ENCODE peak calls at places on chromosome 11, in nine cellular contexts. One of them, this sample, is unnamed.

GRCh38 chr11:116853461-116854073 is 16.1 kb upstream of the APOA1 start:
- DNase-seq in A549: no peak
- DNase-seq in effector memory CD4-positive, alpha-beta T cell: peak; percentile 31
- DNase-seq in aorta: no peak
- DNase-seq in iPS DF 6.9: no peak
- DNase-seq in GM23248: peak; percentile 96
- DNase-seq in prostate gland: no peak
- DNase-seq in right cardiac atrium: no peak
- DNase-seq in hepatocyte: peak; percentile 45
- DNase-seq in this sample: peak; percentile 73

GRCh38 chr11:60717956-60718355 is 6.6 kb upstream of the MS4A18 start:
- DNase-seq in A549: no peak
- DNase-seq in effector memory CD4-positive, alpha-beta T cell: no peak
- DNase-seq in aorta: no peak
- DNase-seq in iPS DF 6.9: no peak
- DNase-seq in GM23248: no peak
- DNase-seq in prostate gland: no peak
- DNase-seq in right cardiac atrium: no peak
- DNase-seq in hepatocyte: no peak
- DNase-seq in this sample: no peak

GRCh38 chr11:125201525-125202121 is 37.1 kb downstream of the PKNOX2 start:
- DNase-seq in A549: no peak
- DNase-seq in effector memory CD4-positive, alpha-beta T cell: no peak
- DNase-seq in aorta: no peak
- DNase-seq in iPS DF 6.9: no peak
- DNase-seq in GM23248: no peak
- DNase-seq in prostate gland: peak; percentile 64
- DNase-seq in right cardiac atrium: no peak
- DNase-seq in hepatocyte: peak; percentile 40
- DNase-seq in this sample: peak; percentile 37

GRCh38 chr11:78651923-78652602 is 77.4 kb upstream of the NARS2 start:
- DNase-seq in A549: no peak
- DNase-seq in effector memory CD4-positive, alpha-beta T cell: no peak
- DNase-seq in aorta: no peak
- DNase-seq in iPS DF 6.9: no peak
- DNase-seq in GM23248: no peak
- DNase-seq in prostate gland: no peak
- DNase-seq in right cardiac atrium: no peak
- DNase-seq in hepatocyte: no peak
- DNase-seq in this sample: no peak

GRCh38 chr11:134559617-134559992 is 147.6 kb upstream of the B3GAT1 start:
- DNase-seq in A549: no peak
- DNase-seq in effector memory CD4-positive, alpha-beta T cell: no peak
- DNase-seq in aorta: peak; percentile 37
- DNase-seq in iPS DF 6.9: no peak
- DNase-seq in GM23248: no peak
- DNase-seq in prostate gland: no peak
- DNase-seq in right cardiac atrium: no peak
- DNase-seq in hepatocyte: no peak
- DNase-seq in this sample: no peak

GRCh38 chr11:75480890-75481190 is 44.9 kb downstream of the GDPD5 start:
- DNase-seq in A549: no peak
- DNase-seq in effector memory CD4-positive, alpha-beta T cell: no peak
- DNase-seq in aorta: no peak
- DNase-seq in iPS DF 6.9: no peak
- DNase-seq in GM23248: no peak
- DNase-seq in prostate gland: no peak
- DNase-seq in right cardiac atrium: no peak
- DNase-seq in hepatocyte: no peak
- DNase-seq in this sample: no peak

GRCh38 chr11:69499216-69499945 is 17.9 kb downstream of the LINC01488 start:
- DNase-seq in A549: no peak
- DNase-seq in effector memory CD4-positive, alpha-beta T cell: no peak
- DNase-seq in aorta: peak; percentile 59
- DNase-seq in iPS DF 6.9: no peak
- DNase-seq in GM23248: peak; percentile 23
- DNase-seq in prostate gland: no peak
- DNase-seq in right cardiac atrium: peak; percentile 44
- DNase-seq in hepatocyte: no peak
- DNase-seq in this sample: no peak

GRCh38 chr11:69351460-69351859 is 57.5 kb downstream of the MYEOV start:
- DNase-seq in A549: no peak
- DNase-seq in effector memory CD4-positive, alpha-beta T cell: no peak
- DNase-seq in aorta: no peak
- DNase-seq in iPS DF 6.9: no peak
- DNase-seq in GM23248: peak; percentile 79
- DNase-seq in prostate gland: no peak
- DNase-seq in right cardiac atrium: no peak
- DNase-seq in hepatocyte: no peak
- DNase-seq in this sample: no peak

GRCh38 chr11:534197-534591 is 1.2 kb downstream of the HRAS start:
- DNase-seq in A549: no peak
- DNase-seq in effector memory CD4-positive, alpha-beta T cell: no peak
- DNase-seq in aorta: peak; percentile 77
- DNase-seq in iPS DF 6.9: no peak
- DNase-seq in GM23248: no peak
- DNase-seq in prostate gland: no peak
- DNase-seq in right cardiac atrium: peak; percentile 63
- DNase-seq in hepatocyte: peak; percentile 2
- DNase-seq in this sample: no peak
- H3K27ac ChIP-seq in A549: peak overlapping the region; percentile 95
- H3K27ac ChIP-seq in effector memory CD4-positive, alpha-beta T cell: peak overlapping the region; percentile 35
- H3K27ac ChIP-seq in aorta: no peak overlapping the region
- H3K27ac ChIP-seq in iPS DF 6.9: no peak overlapping the region
- H3K27ac ChIP-seq in GM23248: no peak overlapping the region
- H3K27ac ChIP-seq in prostate gland: peak overlapping the region; percentile 82
- H3K27ac ChIP-seq in right cardiac atrium: no peak overlapping the region
- H3K27ac ChIP-seq in hepatocyte: no peak overlapping the region
- H3K27ac ChIP-seq in this sample: no peak overlapping the region

DNA sequence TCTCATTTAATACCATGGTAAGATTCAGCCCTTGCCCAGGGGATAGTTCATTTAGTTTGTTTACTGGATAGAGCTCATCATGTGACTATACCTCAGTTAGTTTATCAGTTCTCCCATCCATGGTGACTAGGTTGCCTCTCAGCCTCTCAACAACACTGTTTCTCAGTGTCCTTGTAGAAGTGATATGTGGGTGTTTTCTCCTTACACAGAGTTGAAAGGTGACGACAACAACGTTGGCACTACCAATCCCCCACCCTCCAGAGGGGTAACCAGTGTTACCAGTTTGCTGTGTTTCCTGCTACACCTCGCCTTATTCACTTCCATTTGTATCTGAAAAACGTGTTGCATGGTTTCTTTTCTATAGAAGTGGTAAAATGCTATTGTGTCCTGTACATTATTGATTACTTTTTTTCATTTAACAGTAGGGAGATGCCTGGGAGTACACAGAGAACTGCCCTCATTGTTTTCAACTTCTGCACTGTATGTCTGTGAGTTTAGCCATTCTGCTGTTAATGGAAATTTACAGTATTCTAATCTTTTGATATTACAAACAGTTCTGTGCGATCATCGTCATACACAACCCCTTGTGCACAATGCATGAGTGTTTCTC is 11.6 kb downstream of the NEAT1 start:
- DNase-seq in A549: no peak
- DNase-seq in effector memory CD4-positive, alpha-beta T cell: no peak
- DNase-seq in aorta: no peak
- DNase-seq in iPS DF 6.9: no peak
- DNase-seq in GM23248: peak; percentile 59
- DNase-seq in prostate gland: peak; percentile 15
- DNase-seq in right cardiac atrium: no peak
- DNase-seq in hepatocyte: no peak
- DNase-seq in this sample: peak; percentile 25
- H3K4me3 ChIP-seq in A549: no peak overlapping the region
- H3K4me3 ChIP-seq in effector memory CD4-positive, alpha-beta T cell: no peak overlapping the region
- H3K4me3 ChIP-seq in aorta: no peak overlapping the region
- H3K4me3 ChIP-seq in iPS DF 6.9: no peak overlapping the region
- H3K4me3 ChIP-seq in GM23248: peak overlapping the region; percentile 93
- H3K4me3 ChIP-seq in prostate gland: no peak overlapping the region
- H3K4me3 ChIP-seq in right cardiac atrium: no peak overlapping the region
- H3K4me3 ChIP-seq in hepatocyte: no peak overlapping the region
- H3K4me3 ChIP-seq in this sample: no peak overlapping the region

DNA sequence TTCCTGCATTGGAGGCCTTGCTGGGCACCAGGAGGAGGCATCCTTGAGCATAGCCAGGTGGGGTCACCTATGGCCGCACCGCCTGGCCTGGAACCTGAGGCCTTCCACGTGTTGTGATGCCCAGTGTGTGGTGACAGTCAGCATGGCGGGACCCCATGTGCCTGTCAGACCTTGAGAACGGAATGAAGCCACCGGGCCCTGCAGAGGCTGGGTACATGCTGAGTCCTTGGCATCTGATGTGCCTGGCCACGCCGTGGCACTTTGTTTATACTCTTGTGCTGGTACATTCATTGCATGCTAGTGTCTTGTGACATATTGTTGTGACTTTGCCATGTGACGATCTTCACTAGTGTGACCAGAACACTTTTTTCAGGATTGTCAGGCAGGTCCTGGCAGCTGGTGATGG is 8.5 kb upstream of the MYO7A start:
- DNase-seq in A549: no peak
- DNase-seq in effector memory CD4-positive, alpha-beta T cell: no peak
- DNase-seq in aorta: no peak
- DNase-seq in iPS DF 6.9: no peak
- DNase-seq in GM23248: no peak
- DNase-seq in prostate gland: no peak
- DNase-seq in right cardiac atrium: peak; percentile 47
- DNase-seq in hepatocyte: no peak
- DNase-seq in this sample: no peak
- H3K4me1 ChIP-seq in A549: no peaks in the 10 kb centered on the region
- H3K4me1 ChIP-seq in effector memory CD4-positive, alpha-beta T cell: no peaks in the 10 kb centered on the region
- H3K4me1 ChIP-seq in aorta: no peaks in the 10 kb centered on the region
- H3K4me1 ChIP-seq in iPS DF 6.9: no peaks in the 10 kb centered on the region
- H3K4me1 ChIP-seq in GM23248: no peaks in the 10 kb centered on the region
- H3K4me1 ChIP-seq in prostate gland: no peaks in the 10 kb centered on the region
- H3K4me1 ChIP-seq in right cardiac atrium: no peaks in the 10 kb centered on the region
- H3K4me1 ChIP-seq in hepatocyte: no peaks in the 10 kb centered on the region
- H3K4me1 ChIP-seq in this sample: no peaks in the 10 kb centered on the region

GRCh38 chr11:43687120-43687791 is 6.7 kb downstream of the HSD17B12 start:
- DNase-seq in A549: no peak
- DNase-seq in effector memory CD4-positive, alpha-beta T cell: no peak
- DNase-seq in aorta: no peak
- DNase-seq in iPS DF 6.9: no peak
- DNase-seq in GM23248: peak; percentile 42
- DNase-seq in prostate gland: no peak
- DNase-seq in right cardiac atrium: peak; percentile 75
- DNase-seq in hepatocyte: no peak
- DNase-seq in this sample: no peak

GRCh38 chr11:43691806-43692205 is 11.3 kb downstream of the HSD17B12 start:
- DNase-seq in A549: no peak
- DNase-seq in effector memory CD4-positive, alpha-beta T cell: no peak
- DNase-seq in aorta: no peak
- DNase-seq in iPS DF 6.9: no peak
- DNase-seq in GM23248: no peak
- DNase-seq in prostate gland: no peak
- DNase-seq in right cardiac atrium: no peak
- DNase-seq in hepatocyte: no peak
- DNase-seq in this sample: no peak

GRCh38 chr11:43691332-43691731 is 10.8 kb downstream of the HSD17B12 start:
- DNase-seq in A549: no peak
- DNase-seq in effector memory CD4-positive, alpha-beta T cell: no peak
- DNase-seq in aorta: no peak
- DNase-seq in iPS DF 6.9: no peak
- DNase-seq in GM23248: no peak
- DNase-seq in prostate gland: no peak
- DNase-seq in right cardiac atrium: no peak
- DNase-seq in hepatocyte: no peak
- DNase-seq in this sample: no peak

GRCh38 chr11:43690929-43691328 is 10.4 kb downstream of the HSD17B12 start:
- DNase-seq in A549: no peak
- DNase-seq in effector memory CD4-positive, alpha-beta T cell: no peak
- DNase-seq in aorta: no peak
- DNase-seq in iPS DF 6.9: no peak
- DNase-seq in GM23248: no peak
- DNase-seq in prostate gland: no peak
- DNase-seq in right cardiac atrium: no peak
- DNase-seq in hepatocyte: no peak
- DNase-seq in this sample: no peak

GRCh38 chr11:43689167-43689566 is 8.6 kb downstream of the HSD17B12 start:
- DNase-seq in A549: no peak
- DNase-seq in effector memory CD4-positive, alpha-beta T cell: no peak
- DNase-seq in aorta: no peak
- DNase-seq in iPS DF 6.9: no peak
- DNase-seq in GM23248: no peak
- DNase-seq in prostate gland: no peak
- DNase-seq in right cardiac atrium: no peak
- DNase-seq in hepatocyte: no peak
- DNase-seq in this sample: no peak
- H3K27ac ChIP-seq in A549: no peak overlapping the region
- H3K27ac ChIP-seq in effector memory CD4-positive, alpha-beta T cell: no peak overlapping the region
- H3K27ac ChIP-seq in aorta: no peak overlapping the region
- H3K27ac ChIP-seq in iPS DF 6.9: no peak overlapping the region
- H3K27ac ChIP-seq in GM23248: no peak overlapping the region
- H3K27ac ChIP-seq in prostate gland: no peak overlapping the region
- H3K27ac ChIP-seq in right cardiac atrium: no peak overlapping the region
- H3K27ac ChIP-seq in hepatocyte: no peak overlapping the region
- H3K27ac ChIP-seq in this sample: no peak overlapping the region

This sample was measured in small intestine.